ENCODE peak calls at places on chromosomes 4 and X, in eight cellular contexts. B is endothelial cell, O is colonic mucosa, C is GM23338, E is PC-3, M is neural crest cell, G is fibroblast of lung, V is omental fat pad. Q is an unnamed sample.

GRCh38 chr4:166165829-166166420 is 292.9 kb downstream of the TLL1 start:
- DNase-seq in V (no peak), M (peak; percentile 28), C (peak; percentile 81), E (peak; percentile 82), G (peak; percentile 66), B (peak; percentile 40), O (peak; percentile 18), Q (no peak)

GRCh38 chr4:147799986-147800555 is 68.2 kb downstream of the ARHGAP10 start:
- DNase-seq in E (no peak), C (no peak), V (no peak), G (peak; percentile 34), O (no peak), M (no peak), B (no peak), Q (no peak)

GRCh38 chr4:25088342-25088952 is 57.7 kb upstream of the LGI2 start:
- DNase-seq in C (peak; percentile 47), G (peak; percentile 40), O (no peak), M (no peak), E (no peak), V (no peak), B (no peak), Q (peak; percentile 46)

GRCh38 chrX:16207631-16208030 is 40.4 kb downstream of the MAGEB17 start:
- DNase-seq in O (no peak), E (no peak), B (no peak), M (no peak), C (no peak), V (no peak), G (no peak), Q (no peak)

GRCh38 chr4:155077860-155078259 is 130.6 kb upstream of the NPY2R start:
- DNase-seq in B (no peak), C (peak; percentile 56), M (no peak), E (no peak), G (no peak), O (no peak), V (no peak), Q (no peak)

GRCh38 chrX:110277609-110278008 is 40.3 kb downstream of the AMMECR1 start:
- DNase-seq in E (peak; percentile 33), G (no peak), B (no peak), M (no peak), O (no peak), C (no peak), V (no peak), Q (no peak)

GRCh38 chrX:44352739-44353138 is 9.3 kb upstream of the EFHC2 start:
- DNase-seq in E (no peak), G (no peak), O (no peak), M (no peak), B (no peak), C (no peak), V (no peak), Q (no peak)

GRCh38 chrX:44344194-44344593 is 722 bp upstream of the EFHC2 start:
- DNase-seq in C (peak; percentile 43), G (no peak), B (no peak), O (no peak), M (no peak), E (no peak), V (no peak), Q (no peak)

GRCh38 chrX:72395252-72395651 is 89.5 kb upstream of the CITED1 start:
- DNase-seq in V (no peak), B (no peak), E (no peak), O (no peak), G (no peak), M (no peak), C (no peak), Q (no peak)

GRCh38 chr4:140875751-140876389 is 119.7 kb upstream of the TBC1D9 start:
- DNase-seq in E (no peak), B (no peak), C (no peak), M (no peak), G (no peak), O (no peak), V (no peak), Q (no peak)

GRCh38 chr4:122663814-122664610 is 43.1 kb upstream of the IL21 start:
- DNase-seq in C (no peak), G (peak; percentile 58), O (no peak), E (no peak), M (no peak), B (no peak), V (no peak), Q (no peak)

GRCh38 chr4:161252520-161253141 is 911.2 kb downstream of the FSTL5 start:
- DNase-seq in C (peak; percentile 35), E (peak; percentile 60), M (no peak), G (peak; percentile 4), B (no peak), O (no peak), V (no peak), Q (no peak)
- TF ChIP-seq CTCF in C (peak; percentile 77), E (peak; percentile 80), M (peak; percentile 62), G (peak; percentile 49), B (peak; percentile 46), O (peak; percentile 35), V (no peak), Q (peak; percentile 66)

GRCh38 chrX:139969286-139969685 is 4.0 kb upstream of the CXorf66 start:
- DNase-seq in C (peak; percentile 3), B (no peak), V (no peak), M (no peak), E (no peak), G (no peak), O (no peak), Q (no peak)

GRCh38 chrX:139972113-139972512 is 6.8 kb upstream of the CXorf66 start:
- DNase-seq in B (no peak), G (no peak), O (no peak), E (no peak), M (no peak), V (no peak), C (no peak), Q (no peak)

GRCh38 chrX:139971394-139971749 is 6.1 kb upstream of the CXorf66 start:
- DNase-seq in C (peak; percentile 11), B (no peak), G (no peak), E (no peak), V (no peak), M (no peak), O (no peak), Q (no peak)

GRCh38 chrX:139965421-139965820 is at the start of gene CXorf66:
- DNase-seq in O (no peak), B (no peak), E (no peak), C (no peak), V (no peak), G (no peak), M (no peak), Q (no peak)

GRCh38 chrX:139967300-139967699 is 2.0 kb upstream of the CXorf66 start:
- DNase-seq in G (no peak), V (no peak), E (peak; percentile 35), C (peak; percentile 46), M (no peak), O (peak; percentile 22), B (no peak), Q (no peak)
- TF ChIP-seq CTCF in G (peak; percentile 24), V (no peak), E (peak; percentile 47), C (peak; percentile 51), M (peak; percentile 47), O (no peak), B (peak; percentile 26), Q (no peak)

DNA sequence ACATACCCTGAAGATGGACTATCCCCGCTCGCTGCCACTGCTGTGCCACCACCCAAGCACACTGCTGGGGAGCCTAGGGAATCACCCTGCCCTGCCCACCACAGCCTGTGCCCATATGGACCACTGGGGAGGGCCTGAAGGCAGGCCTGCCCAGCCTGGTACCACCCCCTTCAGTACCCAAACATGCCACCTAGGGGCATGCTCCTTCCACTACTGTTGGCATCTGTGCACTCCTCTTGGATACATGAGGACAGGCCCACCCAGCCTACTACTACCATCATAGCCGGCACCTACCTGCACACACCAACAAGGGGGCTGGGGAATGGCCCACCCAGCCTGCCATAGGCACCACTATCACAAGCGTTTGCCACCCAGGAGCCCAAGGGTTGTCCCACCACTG is 30.1 kb upstream of the PRDX4 start:
- DNase-seq in G (no peak), C (no peak), O (no peak), M (no peak), E (no peak), B (no peak), V (no peak), Q (no peak)
- TF ChIP-seq CTCF in G (no peak), C (no peak), O (no peak), M (no peak), E (no peak), B (no peak), V (no peak), Q (no peak)

DNA sequence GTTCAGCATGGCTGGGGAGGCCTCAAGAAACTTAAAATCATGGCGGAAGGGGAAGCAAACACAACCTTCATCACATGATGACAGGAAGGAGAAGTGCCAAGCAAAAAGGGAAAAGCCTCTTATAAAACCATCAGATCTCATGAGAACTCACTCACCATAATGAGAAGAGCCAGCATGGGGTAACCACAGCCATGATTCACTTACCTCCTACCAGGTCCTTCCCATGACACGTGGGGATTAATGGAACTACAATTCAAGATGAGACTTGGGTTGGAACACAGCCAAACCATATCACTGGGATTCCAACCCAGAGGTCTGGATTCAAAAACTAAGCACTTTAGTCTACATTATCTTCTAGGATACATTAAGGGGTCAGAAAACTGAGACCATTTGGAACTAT is 609.6 kb upstream of the SPANXN1 start:
- DNase-seq in E (no peak), M (no peak), B (no peak), O (no peak), G (no peak), V (no peak), C (no peak), Q (no peak)
- TF ChIP-seq CTCF in E (no peak), M (no peak), B (no peak), O (no peak), G (no peak), V (no peak), C (no peak), Q (no peak)

GRCh38 chr4:94648699-94649098 is 109.1 kb upstream of the BMPR1B start:
- DNase-seq in C (no peak), V (no peak), G (no peak), E (no peak), O (no peak), M (no peak), B (no peak), Q (no peak)
- TF ChIP-seq CTCF in C (no peak), V (no peak), G (no peak), E (no peak), O (no peak), M (no peak), B (no peak), Q (no peak)

DNA sequence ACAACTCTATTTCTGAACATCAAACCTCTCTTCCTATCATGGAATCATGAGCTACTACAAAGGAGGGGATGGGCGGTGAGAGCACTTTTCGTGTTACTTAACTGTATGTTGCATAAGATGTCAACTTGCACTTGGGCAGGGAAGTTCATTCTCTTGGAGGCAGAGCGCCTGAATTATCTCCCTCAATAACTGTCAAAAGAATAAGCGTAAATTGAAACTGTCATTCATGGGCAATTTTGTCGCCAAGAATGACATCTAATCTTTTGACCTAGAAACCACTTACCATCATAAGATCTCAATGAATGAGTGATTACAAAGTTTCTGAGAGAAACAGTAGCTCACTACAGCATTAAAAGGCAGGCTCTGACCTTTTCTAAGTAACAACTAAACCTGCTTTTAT is 23.5 kb upstream of the USP26 start:
- DNase-seq in B (no peak), V (no peak), C (no peak), O (no peak), G (no peak), M (no peak), E (no peak), Q (no peak)
- TF ChIP-seq CTCF in B (no peak), V (no peak), C (no peak), O (no peak), G (no peak), M (no peak), E (no peak), Q (no peak)

Q was measured in glutamatergic neuron.